ENCODE peak calls at places on chromosomes 2 and 18, in seven cellular contexts. K, C, R, B, P, G and E are unnamed samples.

GRCh38 chr2:136141510-136142154 is 23.7 kb upstream of the CXCR4 start:
- DNase-seq in P (no peak), K (no peak), C (no peak), B (no peak), R (no peak), G (no peak), E (no peak)

GRCh38 chr18:33594799-33595198 is 16.8 kb downstream of the ASXL3 start:
- DNase-seq in K (no peak), C (no peak), P (peak), G (no peak), R (no peak), B (no peak), E (no peak)

GRCh38 chr2:239102266-239102665 is 254.4 kb downstream of the TWIST2 start:
- DNase-seq in C (no peak), G (no peak), P (no peak), B (no peak), R (no peak), K (no peak), E (no peak)

GRCh38 chr2:148416248-148416647 is 228.3 kb upstream of the EPC2 start:
- DNase-seq in P (no peak), R (no peak), B (no peak), G (no peak), C (no peak), K (no peak), E (no peak)

GRCh38 chr2:1678609-1679008 is 65.7 kb downstream of the PXDN start:
- DNase-seq in P (no peak), B (no peak), C (no peak), G (no peak), R (no peak), K (no peak), E (no peak)

GRCh38 chr18:12327510-12328178 is 19.6 kb downstream of the TUBB6 start:
- DNase-seq in C (peak), P (peak), K (peak), B (peak), G (peak), R (peak), E (peak)

GRCh38 chr18:48743046-48743445 is 204.2 kb downstream of the CTIF start:
- DNase-seq in P (peak), R (no peak), C (no peak), B (no peak), K (no peak), G (no peak), E (no peak)

GRCh38 chr2:29405266-29405665 is 290.1 kb downstream of the CLIP4 start:
- DNase-seq in G (no peak), P (no peak), R (no peak), B (no peak), K (no peak), C (no peak), E (no peak)

GRCh38 chr2:156087875-156088274 is 244.6 kb downstream of the NR4A2 start:
- DNase-seq in K (no peak), C (no peak), B (no peak), G (no peak), R (no peak), P (no peak), E (no peak)

GRCh38 chr2:55031505-55031904 is 18.7 kb downstream of the RTN4 start:
- DNase-seq in C (no peak), P (no peak), K (no peak), B (no peak), R (no peak), G (no peak), E (no peak)

GRCh38 chr2:72719416-72719815 is 106.4 kb downstream of the EXOC6B start:
- DNase-seq in B (no peak), P (peak), C (no peak), R (no peak), G (no peak), K (no peak), E (no peak)

GRCh38 chr2:177093384-177093783 is 119.2 kb upstream of the HNRNPA3 start:
- DNase-seq in B (no peak), G (no peak), P (no peak), K (no peak), R (no peak), C (no peak), E (no peak)

GRCh38 chr2:19885791-19886190 is 16.0 kb downstream of the TTC32 start:
- DNase-seq in R (no peak), G (no peak), C (no peak), B (no peak), K (no peak), P (no peak), E (no peak)

GRCh38 chr2:197846789-197847188 is 42.4 kb downstream of the PLCL1 start:
- DNase-seq in B (no peak), C (no peak), K (no peak), R (no peak), G (no peak), P (peak), E (no peak)

GRCh38 chr2:29463181-29463900 is 348.1 kb downstream of the CLIP4 start:
- DNase-seq in K (no peak), P (peak), G (no peak), R (no peak), B (no peak), C (no peak), E (no peak)

GRCh38 chr2:14872779-14873325 is 240.3 kb downstream of the LRATD1 start:
- DNase-seq in P (no peak), G (no peak), B (no peak), R (no peak), C (no peak), K (no peak), E (no peak)

GRCh38 chr18:2981212-2981728 is 31.7 kb downstream of the LPIN2 start:
- DNase-seq in C (no peak), K (peak), B (no peak), P (peak), R (peak), G (no peak), E (no peak)

GRCh38 chr18:44536619-44537018 is 144.1 kb upstream of the SETBP1 start:
- DNase-seq in P (no peak), R (peak), B (no peak), C (no peak), G (no peak), K (no peak), E (no peak)

GRCh38 chr2:133077259-133077822 is 407.3 kb upstream of the LYPD1 start:
- DNase-seq in G (no peak), B (no peak), K (no peak), P (peak), R (no peak), C (no peak), E (no peak)

GRCh38 chr2:148614024-148614331 is 30.6 kb upstream of the EPC2 start:
- DNase-seq in B (no peak), P (no peak), C (no peak), G (no peak), K (no peak), R (no peak), E (no peak)

GRCh38 chr2:117691980-117692379 is 122.5 kb upstream of the DDX18 start:
- DNase-seq in P (no peak), B (no peak), R (no peak), C (no peak), K (no peak), G (no peak), E (no peak)

GRCh38 chr2:100292022-100292580 is 30.2 kb downstream of the LONRF2 start:
- DNase-seq in K (peak), C (no peak), P (peak), B (no peak), G (no peak), R (peak), E (no peak)

GRCh38 chr2:224585205-224586088 is at the start of gene CUL3:
- DNase-seq in B (peak), K (peak), C (peak), R (peak), G (peak), P (peak), E (peak)

GRCh38 chr2:1572638-1573037 is 159.4 kb downstream of the TPO start:
- DNase-seq in R (no peak), P (peak), B (peak), G (no peak), C (no peak), K (no peak), E (no peak)

GRCh38 chr2:162294949-162295348 is 23.5 kb downstream of the IFIH1 start:
- DNase-seq in G (no peak), P (no peak), C (no peak), R (no peak), K (no peak), B (no peak), E (no peak)

GRCh38 chr18:78154444-78154843 is 825.2 kb upstream of the SALL3 start:
- DNase-seq in B (no peak), P (no peak), R (no peak), K (no peak), C (no peak), G (no peak), E (no peak)
- H3K27ac ChIP-seq in B (no peak), P (no peak), R (no peak), K (no peak), C (no peak), G (no peak), E (no peak)

GRCh38 chr2:62409442-62409841 is 96.6 kb downstream of the TMEM17 start:
- DNase-seq in R (no peak), P (peak), K (no peak), C (no peak), B (no peak), G (no peak), E (no peak)
- H3K27ac ChIP-seq in R (no peak), P (no peak), K (no peak), C (no peak), B (peak), G (no peak), E (no peak)

DNA sequence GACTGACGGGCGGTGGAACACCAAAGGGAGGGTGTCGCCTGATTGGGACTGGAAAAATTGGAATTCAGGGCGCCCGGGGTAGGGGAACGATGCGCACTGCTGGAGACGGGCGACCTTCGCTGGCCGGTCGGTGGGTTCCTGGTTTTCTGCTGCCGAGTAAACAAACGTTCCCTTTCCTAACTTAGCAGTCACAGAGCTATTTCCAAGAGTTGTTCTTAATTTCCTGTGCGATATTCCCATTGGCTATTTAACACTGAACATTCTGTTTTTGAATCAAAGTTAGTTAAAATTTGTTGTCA is 738 bp downstream of the C18orf54 start:
- DNase-seq in P (peak), R (no peak), C (peak), K (peak), B (no peak), G (no peak), E (no peak)
- H3K27ac ChIP-seq in P (peak), R (no peak), C (no peak), K (peak), B (peak), G (peak), E (no peak)

GRCh38 chr2:95301876-95302641 is 4.9 kb downstream of the KCNIP3 start:
- DNase-seq in G (no peak), K (no peak), R (no peak), C (no peak), B (no peak), P (no peak), E (no peak)

GRCh38 chr2:95300391-95300938 is 3.3 kb downstream of the KCNIP3 start:
- DNase-seq in B (no peak), P (no peak), C (no peak), K (no peak), G (no peak), R (peak), E (no peak)

GRCh38 chr2:95301186-95301585 is 4.0 kb downstream of the KCNIP3 start:
- DNase-seq in B (no peak), K (no peak), G (no peak), P (no peak), R (no peak), C (no peak), E (no peak)

GRCh38 chr2:95305341-95306058 is 8.4 kb downstream of the KCNIP3 start:
- DNase-seq in R (peak), B (no peak), C (peak), G (no peak), P (no peak), K (no peak), E (peak)

GRCh38 chr2:95303191-95303914 is 6.2 kb downstream of the KCNIP3 start:
- DNase-seq in P (no peak), C (no peak), K (no peak), G (no peak), B (no peak), R (no peak), E (no peak)
- H3K27ac ChIP-seq in P (no peak), C (no peak), K (no peak), G (no peak), B (no peak), R (no peak), E (no peak)